ENCODE peak calls at places on chromosome 12, in five cellular contexts. Z, U, D, C and N are unnamed samples.

GRCh38 chr12:24600996-24601395 is 347.9 kb downstream of the BCAT1 start:
- DNase-seq in Z (no peak), U (peak), D (no peak), C (peak), N (no peak)

GRCh38 chr12:85626031-85626781 is 210.0 kb downstream of the RASSF9 start:
- DNase-seq in Z (no peak), U (peak), D (no peak), C (peak), N (no peak)

GRCh38 chr12:114869091-114869834 is 185.3 kb upstream of the TBX3 start:
- DNase-seq in Z (no peak), U (peak), D (no peak), C (no peak), N (no peak)

GRCh38 chr12:51773145-51773869 is 75.2 kb downstream of the FIGNL2 start:
- DNase-seq in Z (no peak), U (peak), D (no peak), C (peak), N (no peak)

GRCh38 chr12:51905507-51906438 is 1.5 kb upstream of the ACVRL1 start:
- DNase-seq in Z (no peak), U (peak), D (no peak), C (peak), N (peak)

GRCh38 chr12:19547258-19547657 is 108.0 kb downstream of the AEBP2 start:
- DNase-seq in Z (no peak), U (no peak), D (no peak), C (peak), N (no peak)

GRCh38 chr12:42421844-42422779 is 96.1 kb downstream of the PPHLN1 start:
- DNase-seq in Z (no peak), U (peak), D (no peak), C (peak), N (no peak)

GRCh38 chr12:29008786-29009185 is 140.3 kb upstream of the FAR2 start:
- DNase-seq in Z (no peak), U (no peak), D (no peak), C (no peak), N (no peak)

GRCh38 chr12:119870462-119870861 is 6.7 kb downstream of the CIT start:
- DNase-seq in Z (no peak), U (peak), D (no peak), C (no peak), N (no peak)

GRCh38 chr12:52740591-52740990 is 36.6 kb downstream of the KRT76 start:
- DNase-seq in Z (no peak), U (no peak), D (no peak), C (peak), N (no peak)

GRCh38 chr12:130644124-130644523 is 72.0 kb downstream of the RIMBP2 start:
- DNase-seq in Z (no peak), U (no peak), D (no peak), C (no peak), N (no peak)

GRCh38 chr12:15526033-15526432 is 203.7 kb downstream of the PTPRO start:
- DNase-seq in Z (peak), U (no peak), D (no peak), C (no peak), N (no peak)
- TF ChIP-seq CTCF in Z (peak), U (no peak), D (no peak), C (no peak), N (no peak)

GRCh38 chr12:6631549-6631961 is 4.2 kb downstream of the LPAR5 start:
- DNase-seq in Z (no peak), U (no peak), D (no peak), C (no peak), N (no peak)
- H3K4me3 ChIP-seq in Z (no peak), U (no peak), D (no peak), C (no peak), N (no peak)

GRCh38 chr12:54587315-54587821 is 1.1 kb downstream of the PPP1R1A start:
- DNase-seq in Z (no peak), U (no peak), D (peak), C (no peak), N (peak)

GRCh38 chr12:54588110-54588831 is at the start of gene PPP1R1A:
- DNase-seq in Z (no peak), U (no peak), D (peak), C (no peak), N (peak)

GRCh38 chr12:54589964-54590363 is 1.5 kb upstream of the PPP1R1A start:
- DNase-seq in Z (no peak), U (no peak), D (no peak), C (no peak), N (no peak)

GRCh38 chr12:54591001-54591591 is 2.6 kb upstream of the PPP1R1A start:
- DNase-seq in Z (peak), U (peak), D (peak), C (no peak), N (no peak)

GRCh38 chr12:54588892-54589291 is 433 bp upstream of the PPP1R1A start:
- DNase-seq in Z (no peak), U (no peak), D (no peak), C (no peak), N (no peak)
- TF ChIP-seq CTCF in Z (no peak), U (no peak), D (no peak), C (no peak), N (no peak)

GRCh38 chr12:8894378-8894777 is 19.9 kb upstream of the PHC1 start:
- DNase-seq in Z (no peak), U (no peak), D (no peak), C (no peak), N (no peak)
- H3K4me3 ChIP-seq in Z (no peak), U (no peak), D (no peak), C (no peak), N (no peak)

DNA sequence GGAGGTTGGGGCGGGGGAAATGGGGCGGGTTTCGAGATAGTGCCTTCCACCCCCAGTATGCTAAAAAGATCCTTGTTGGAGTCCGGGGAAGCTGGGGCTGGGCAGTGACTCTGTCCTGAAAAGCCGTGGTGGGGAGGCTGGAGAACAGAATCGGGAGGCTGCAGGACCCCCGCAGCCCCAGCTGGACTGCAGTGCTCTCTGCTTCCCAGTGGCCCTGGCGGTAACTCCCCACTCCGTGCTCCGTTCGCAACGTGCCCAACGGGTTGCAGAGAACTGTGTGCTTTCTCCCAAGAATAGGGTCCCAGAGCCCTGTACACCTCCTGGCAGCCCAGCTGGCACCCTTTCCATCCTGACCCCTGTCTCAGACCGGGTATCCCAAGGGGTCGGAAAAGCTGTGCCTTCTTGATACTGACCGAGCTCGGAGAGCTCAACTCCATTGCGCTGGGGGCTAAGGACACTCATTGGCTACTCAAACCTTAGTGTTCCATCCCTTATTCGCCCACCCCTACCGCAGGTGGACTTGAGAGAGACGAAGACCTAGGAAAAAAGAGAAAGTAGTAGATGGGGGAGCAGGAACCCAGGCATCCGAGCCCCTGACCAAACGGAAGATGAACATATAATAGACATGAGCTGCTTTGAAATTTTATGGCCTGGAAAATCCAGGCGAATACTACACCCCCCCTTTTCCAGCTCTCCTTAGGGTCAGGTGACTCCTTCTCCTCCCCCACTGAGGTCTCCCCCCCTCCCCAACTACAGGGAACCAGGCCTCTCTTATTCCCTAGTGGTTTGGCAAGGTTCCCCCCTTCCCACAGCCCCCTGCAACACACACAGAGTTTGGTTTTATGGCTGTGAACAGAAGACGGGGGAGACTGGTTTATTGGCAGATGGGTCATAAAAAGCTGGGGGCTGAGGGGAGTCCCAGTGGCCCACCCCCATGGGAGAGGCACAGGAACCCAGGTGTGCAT is 1.3 kb downstream of the GDF11 start:
- DNase-seq in Z (no peak), U (no peak), D (peak), C (no peak), N (no peak)
- TF ChIP-seq CTCF in Z (no peak), U (no peak), D (no peak), C (no peak), N (no peak)

DNA sequence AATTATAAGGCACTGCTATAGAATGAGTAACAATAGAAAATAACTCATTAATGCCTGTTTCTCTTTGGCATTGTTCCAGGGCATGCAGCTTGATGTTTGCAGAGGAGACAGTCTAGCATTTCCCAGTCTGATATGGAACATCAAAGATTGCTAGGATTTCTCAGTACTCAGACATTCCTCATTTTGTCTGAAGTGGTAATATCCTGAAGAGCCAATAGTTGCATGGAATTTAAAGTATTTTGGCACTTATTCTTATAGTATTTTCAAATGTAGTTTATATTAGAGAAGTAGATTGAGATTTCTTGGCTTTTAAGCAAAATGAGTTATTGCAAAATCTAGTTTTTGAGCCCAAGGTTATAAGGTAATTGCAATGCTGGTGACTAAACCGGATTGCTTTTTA is 337.4 kb upstream of the E2F7 start:
- DNase-seq in Z (no peak), U (peak), D (peak), C (peak), N (no peak)
- H3K4me3 ChIP-seq in Z (no peak), U (no peak), D (no peak), C (no peak), N (no peak)

GRCh38 chr12:75725505-75726120 is 214.2 kb upstream of the KRR1 start:
- DNase-seq in Z (no peak), U (peak), D (no peak), C (peak), N (no peak)
- TF ChIP-seq CTCF in Z (no peak), U (peak), D (peak), C (peak), N (peak)